ENCODE peak calls at places on chromosomes 7 and 10, in nine cellular contexts. J is foreskin fibroblast; H is NCI-H748 treated with DMSO at 0.1 percent for 48 hours; R is lung; Z is A172; Q is NCI-H1694 treated with DMSO at 0.1 percent for 48 hours; G is activated CD4-positive, alpha-beta T cell treated with anti-CD3 and anti-CD28 coated beads, Interleukin-2, amount 50 U/mL, for 4 hours; T is progenitor cell of endocrine pancreas; A is LoVo. L is an unnamed sample.

GRCh38 chr10:88994034-88994433 is 3.4 kb downstream of the FAS start:
- DNase-seq in H (no peak), Q (no peak), G (no peak), Z (no peak), A (no peak), J (no peak), T (no peak), R (no peak), L (no peak)

GRCh38 chr7:131355917-131356777 is 28.5 kb downstream of the MKLN1 start:
- DNase-seq in A (peak; percentile 63), J (no peak), Q (no peak), G (no peak), R (peak; percentile 30), H (no peak), T (no peak), Z (no peak), L (no peak)

GRCh38 chr7:155230169-155230593 is 67.5 kb upstream of the INSIG1 start:
- DNase-seq in R (no peak), Z (peak; percentile 99), T (no peak), J (peak; percentile 97), H (no peak), Q (no peak), A (peak; percentile 96), G (no peak), L (no peak)

GRCh38 chr7:148944935-148945934 is 61.1 kb upstream of the EZH2 start:
- DNase-seq in R (no peak), Q (no peak), T (no peak), H (no peak), A (no peak), J (peak; percentile 71), G (no peak), Z (peak; percentile 6), L (no peak)

GRCh38 chr7:28351450-28351849 is 60.9 kb upstream of the CREB5 start:
- DNase-seq in A (no peak), G (no peak), T (no peak), H (no peak), Q (no peak), J (no peak), R (no peak), Z (no peak), L (no peak)

GRCh38 chr7:93920496-93921189 is 892 bp upstream of the GNG11 start:
- DNase-seq in T (no peak), Z (no peak), G (no peak), Q (no peak), R (no peak), J (no peak), A (no peak), H (no peak), L (no peak)

GRCh38 chr7:51274955-51275354 is 41.7 kb downstream of the COBL start:
- DNase-seq in A (no peak), T (no peak), J (no peak), R (no peak), G (no peak), H (no peak), Q (no peak), Z (no peak), L (no peak)

GRCh38 chr10:49736564-49737113 is 25.5 kb downstream of the OGDHL start:
- DNase-seq in Q (no peak), R (no peak), A (no peak), J (no peak), H (no peak), Z (no peak), G (no peak), T (no peak), L (no peak)

GRCh38 chr10:114347191-114347739 is 57.0 kb downstream of the AFAP1L2 start:
- DNase-seq in T (no peak), H (no peak), J (no peak), A (no peak), R (no peak), Z (no peak), Q (no peak), G (no peak), L (no peak)

GRCh38 chr7:70695804-70696104 is 436.2 kb upstream of the GALNT17 start:
- DNase-seq in T (no peak), J (no peak), H (no peak), G (no peak), Z (no peak), Q (no peak), A (no peak), R (no peak), L (no peak)

GRCh38 chr10:3995302-3996210 is 210.5 kb upstream of the KLF6 start:
- DNase-seq in Q (no peak), Z (peak; percentile 17), G (no peak), R (no peak), J (peak; percentile 66), H (no peak), A (no peak), T (no peak), L (no peak)

GRCh38 chr7:42237162-42237821 is at the start of gene GLI3:
- DNase-seq in R (peak; percentile 80), G (no peak), J (peak; percentile 94), Z (peak; percentile 89), H (no peak), Q (no peak), T (peak; percentile 58), A (peak; percentile 44), L (no peak)

GRCh38 chr7:70676243-70676642 is 455.7 kb upstream of the GALNT17 start:
- DNase-seq in J (no peak), T (no peak), A (no peak), G (no peak), H (no peak), R (no peak), Z (no peak), Q (no peak), L (no peak)

GRCh38 chr10:28367865-28368541 is 65.1 kb upstream of the MPP7 start:
- DNase-seq in J (no peak), A (no peak), R (peak; percentile 36), Z (peak; percentile 19), H (no peak), Q (no peak), G (peak; percentile 40), T (no peak), L (peak; percentile 46)

GRCh38 chr10:86079088-86079487 is 287.5 kb downstream of the GRID1 start:
- DNase-seq in G (no peak), T (no peak), A (no peak), J (no peak), H (no peak), R (no peak), Z (peak; percentile 83), Q (no peak), L (no peak)

GRCh38 chr7:143248781-143249354 is 14.4 kb upstream of the GSTK1 start:
- DNase-seq in G (no peak), Q (no peak), J (no peak), A (no peak), Z (no peak), H (no peak), R (no peak), T (no peak), L (no peak)

GRCh38 chr7:147022056-147022455 is 905.5 kb downstream of the CNTNAP2 start:
- DNase-seq in J (no peak), Z (no peak), R (no peak), H (no peak), A (no peak), G (no peak), T (no peak), Q (no peak), L (no peak)

GRCh38 chr7:45067582-45067981 is 21.2 kb downstream of the NACAD start:
- DNase-seq in Z (no peak), H (no peak), G (no peak), R (no peak), T (no peak), J (no peak), Q (no peak), A (no peak), L (no peak)

GRCh38 chr7:108296911-108297310 is 159.3 kb downstream of the NRCAM start:
- DNase-seq in A (no peak), T (no peak), J (no peak), Q (no peak), G (no peak), R (no peak), H (no peak), Z (no peak), L (no peak)

GRCh38 chr7:105493928-105494325 is 28.1 kb downstream of the PUS7 start:
- DNase-seq in G (no peak), R (peak; percentile 33), Z (peak; percentile 19), Q (no peak), H (no peak), A (no peak), T (no peak), J (peak; percentile 24), L (no peak)

GRCh38 chr10:11658801-11659368 is 47.4 kb upstream of the USP6NL start:
- DNase-seq in J (no peak), G (no peak), H (no peak), A (no peak), Z (no peak), T (no peak), Q (no peak), R (no peak), L (no peak)